ENCODE peak calls at places on chromosomes 7 and 10, in seven cellular contexts. One of them, this sample, is unnamed.

GRCh38 chr7:75533926-75534325 is 41.8 kb downstream of the SPDYE5 start:
- DNase-seq in Panc1: no peak
- DNase-seq in GM12878: no peak
- DNase-seq in uterus: no peak
- DNase-seq in endothelial cell: no peak
- DNase-seq in BJ: no peak
- DNase-seq in lower leg skin: peak; percentile 54
- DNase-seq in this sample: no peak

GRCh38 chr7:120717166-120717565 is 140.8 kb downstream of the TSPAN12 start:
- DNase-seq in Panc1: no peak
- DNase-seq in GM12878: no peak
- DNase-seq in uterus: no peak
- DNase-seq in endothelial cell: no peak
- DNase-seq in BJ: no peak
- DNase-seq in lower leg skin: no peak
- DNase-seq in this sample: no peak

GRCh38 chr10:127935115-127935561 is 28.2 kb downstream of the PTPRE start:
- DNase-seq in Panc1: no peak
- DNase-seq in GM12878: no peak
- DNase-seq in uterus: no peak
- DNase-seq in endothelial cell: no peak
- DNase-seq in BJ: no peak
- DNase-seq in lower leg skin: peak; percentile 61
- DNase-seq in this sample: no peak

GRCh38 chr7:15495170-15495569 is 66.6 kb downstream of the AGMO start:
- DNase-seq in Panc1: no peak
- DNase-seq in GM12878: no peak
- DNase-seq in uterus: no peak
- DNase-seq in endothelial cell: no peak
- DNase-seq in BJ: no peak
- DNase-seq in lower leg skin: no peak
- DNase-seq in this sample: no peak

GRCh38 chr10:78729366-78729765 is 339.4 kb upstream of the ZMIZ1 start:
- DNase-seq in Panc1: no peak
- DNase-seq in GM12878: no peak
- DNase-seq in uterus: no peak
- DNase-seq in endothelial cell: no peak
- DNase-seq in BJ: no peak
- DNase-seq in lower leg skin: peak; percentile 65
- DNase-seq in this sample: no peak

GRCh38 chr7:155192961-155193640 is 104.6 kb upstream of the INSIG1 start:
- DNase-seq in Panc1: no peak
- DNase-seq in GM12878: no peak
- DNase-seq in uterus: no peak
- DNase-seq in endothelial cell: no peak
- DNase-seq in BJ: no peak
- DNase-seq in lower leg skin: peak; percentile 64
- DNase-seq in this sample: no peak

GRCh38 chr10:125882596-125882995 is 1.5 kb upstream of the DHX32 start:
- DNase-seq in Panc1: no peak
- DNase-seq in GM12878: no peak
- DNase-seq in uterus: no peak
- DNase-seq in endothelial cell: no peak
- DNase-seq in BJ: no peak
- DNase-seq in lower leg skin: no peak
- DNase-seq in this sample: peak; percentile 32

GRCh38 chr10:17059197-17059688 is 70.4 kb downstream of the CUBN start:
- DNase-seq in Panc1: no peak
- DNase-seq in GM12878: no peak
- DNase-seq in uterus: no peak
- DNase-seq in endothelial cell: no peak
- DNase-seq in BJ: no peak
- DNase-seq in lower leg skin: no peak
- DNase-seq in this sample: peak; percentile 76

GRCh38 chr7:15554081-15554480 is 7.7 kb downstream of the AGMO start:
- DNase-seq in Panc1: no peak
- DNase-seq in GM12878: no peak
- DNase-seq in uterus: no peak
- DNase-seq in endothelial cell: no peak
- DNase-seq in BJ: no peak
- DNase-seq in lower leg skin: no peak
- DNase-seq in this sample: peak; percentile 22

GRCh38 chr7:74006451-74007259 is 21.3 kb upstream of the ELN start:
- DNase-seq in Panc1: no peak
- DNase-seq in GM12878: no peak
- DNase-seq in uterus: peak; percentile 45
- DNase-seq in endothelial cell: no peak
- DNase-seq in BJ: no peak
- DNase-seq in lower leg skin: no peak
- DNase-seq in this sample: peak; percentile 46

GRCh38 chr10:114631678-114632417 is 26.2 kb downstream of the ABLIM1 start:
- DNase-seq in Panc1: no peak
- DNase-seq in GM12878: no peak
- DNase-seq in uterus: no peak
- DNase-seq in endothelial cell: peak; percentile 43
- DNase-seq in BJ: no peak
- DNase-seq in lower leg skin: peak; percentile 90
- DNase-seq in this sample: no peak

GRCh38 chr10:18582803-18583202 is 68.6 kb downstream of the NSUN6 start:
- DNase-seq in Panc1: no peak
- DNase-seq in GM12878: no peak
- DNase-seq in uterus: no peak
- DNase-seq in endothelial cell: no peak
- DNase-seq in BJ: no peak
- DNase-seq in lower leg skin: no peak
- DNase-seq in this sample: no peak

GRCh38 chr7:83613232-83613631 is 35.7 kb downstream of the SEMA3E start:
- DNase-seq in Panc1: no peak
- DNase-seq in GM12878: no peak
- DNase-seq in uterus: no peak
- DNase-seq in endothelial cell: no peak
- DNase-seq in BJ: no peak
- DNase-seq in lower leg skin: no peak
- DNase-seq in this sample: no peak

GRCh38 chr7:39252916-39253315 is 275.2 kb downstream of the POU6F2 start:
- DNase-seq in Panc1: no peak
- DNase-seq in GM12878: no peak
- DNase-seq in uterus: no peak
- DNase-seq in endothelial cell: no peak
- DNase-seq in BJ: no peak
- DNase-seq in lower leg skin: no peak
- DNase-seq in this sample: peak; percentile 2

GRCh38 chr10:96283756-96284155 is 12.4 kb upstream of the BLNK start:
- DNase-seq in Panc1: no peak
- DNase-seq in GM12878: no peak
- DNase-seq in uterus: no peak
- DNase-seq in endothelial cell: no peak
- DNase-seq in BJ: no peak
- DNase-seq in lower leg skin: no peak
- DNase-seq in this sample: no peak

GRCh38 chr7:1562126-1562525 is 6.1 kb upstream of the TMEM184A start:
- DNase-seq in Panc1: no peak
- DNase-seq in GM12878: no peak
- DNase-seq in uterus: no peak
- DNase-seq in endothelial cell: no peak
- DNase-seq in BJ: no peak
- DNase-seq in lower leg skin: no peak
- DNase-seq in this sample: no peak

GRCh38 chr10:79947787-79948424 is 999 bp downstream of the SFTPD start:
- DNase-seq in Panc1: no peak
- DNase-seq in GM12878: no peak
- DNase-seq in uterus: no peak
- DNase-seq in endothelial cell: no peak
- DNase-seq in BJ: no peak
- DNase-seq in lower leg skin: no peak
- DNase-seq in this sample: no peak

GRCh38 chr7:74479066-74479781 is 25.5 kb downstream of the GTF2IRD1 start:
- DNase-seq in Panc1: no peak
- DNase-seq in GM12878: no peak
- DNase-seq in uterus: peak; percentile 35
- DNase-seq in endothelial cell: no peak
- DNase-seq in BJ: no peak
- DNase-seq in lower leg skin: no peak
- DNase-seq in this sample: no peak

GRCh38 chr7:34117583-34117982 is 212.2 kb downstream of the BMPER start:
- DNase-seq in Panc1: no peak
- DNase-seq in GM12878: no peak
- DNase-seq in uterus: no peak
- DNase-seq in endothelial cell: no peak
- DNase-seq in BJ: no peak
- DNase-seq in lower leg skin: no peak
- DNase-seq in this sample: no peak

GRCh38 chr7:31814187-31814586 is 127.2 kb downstream of the PPP1R17 start:
- DNase-seq in Panc1: no peak
- DNase-seq in GM12878: no peak
- DNase-seq in uterus: no peak
- DNase-seq in endothelial cell: peak; percentile 8
- DNase-seq in BJ: no peak
- DNase-seq in lower leg skin: no peak
- DNase-seq in this sample: peak; percentile 22

GRCh38 chr7:5557920-5558401 is 134.3 kb upstream of the TNRC18 start:
- DNase-seq in Panc1: no peak
- DNase-seq in GM12878: peak; percentile 67
- DNase-seq in uterus: peak; percentile 72
- DNase-seq in endothelial cell: no peak
- DNase-seq in BJ: no peak
- DNase-seq in lower leg skin: peak; percentile 93
- DNase-seq in this sample: no peak

GRCh38 chr7:63925626-63926460 is 72.8 kb upstream of the ZNF722 start:
- DNase-seq in Panc1: peak; percentile 51
- DNase-seq in GM12878: no peak
- DNase-seq in uterus: peak; percentile 93
- DNase-seq in endothelial cell: no peak
- DNase-seq in BJ: peak; percentile 4
- DNase-seq in lower leg skin: no peak
- DNase-seq in this sample: peak; percentile 16

GRCh38 chr10:95500649-95501048 is 60.5 kb downstream of the SORBS1 start:
- DNase-seq in Panc1: no peak
- DNase-seq in GM12878: no peak
- DNase-seq in uterus: no peak
- DNase-seq in endothelial cell: no peak
- DNase-seq in BJ: no peak
- DNase-seq in lower leg skin: no peak
- DNase-seq in this sample: no peak

GRCh38 chr7:81094952-81095351 is 176.1 kb upstream of the SEMA3C start:
- DNase-seq in Panc1: no peak
- DNase-seq in GM12878: no peak
- DNase-seq in uterus: no peak
- DNase-seq in endothelial cell: no peak
- DNase-seq in BJ: no peak
- DNase-seq in lower leg skin: no peak
- DNase-seq in this sample: no peak

GRCh38 chr10:44990302-44990655 is 10.4 kb upstream of the ZNF22 start:
- DNase-seq in Panc1: no peak
- DNase-seq in GM12878: no peak
- DNase-seq in uterus: no peak
- DNase-seq in endothelial cell: peak; percentile 58
- DNase-seq in BJ: no peak
- DNase-seq in lower leg skin: peak; percentile 59
- DNase-seq in this sample: no peak

GRCh38 chr7:105614341-105614840 is 33.1 kb upstream of the EFCAB10 start:
- DNase-seq in Panc1: no peak
- DNase-seq in GM12878: no peak
- DNase-seq in uterus: no peak
- DNase-seq in endothelial cell: no peak
- DNase-seq in BJ: no peak
- DNase-seq in lower leg skin: no peak
- DNase-seq in this sample: no peak
- TF ChIP-seq CTCF in Panc1: no peak
- TF ChIP-seq CTCF in GM12878: no peak
- TF ChIP-seq CTCF in uterus: no peak
- TF ChIP-seq CTCF in endothelial cell: no peak
- TF ChIP-seq CTCF in BJ: no peak
- TF ChIP-seq CTCF in lower leg skin: no peak
- TF ChIP-seq CTCF in this sample: no peak

GRCh38 chr10:69141304-69141703 is 17.3 kb downstream of the VPS26A start:
- DNase-seq in Panc1: no peak
- DNase-seq in GM12878: no peak
- DNase-seq in uterus: no peak
- DNase-seq in endothelial cell: no peak
- DNase-seq in BJ: no peak
- DNase-seq in lower leg skin: no peak
- DNase-seq in this sample: no peak
- TF ChIP-seq CTCF in Panc1: no peak
- TF ChIP-seq CTCF in GM12878: no peak
- TF ChIP-seq CTCF in uterus: no peak
- TF ChIP-seq CTCF in endothelial cell: no peak
- TF ChIP-seq CTCF in BJ: no peak
- TF ChIP-seq CTCF in lower leg skin: no peak
- TF ChIP-seq CTCF in this sample: peak; percentile 5

GRCh38 chr7:150620061-150620460 is 12.1 kb downstream of the GIMAP6 start:
- DNase-seq in Panc1: no peak
- DNase-seq in GM12878: no peak
- DNase-seq in uterus: no peak
- DNase-seq in endothelial cell: no peak
- DNase-seq in BJ: no peak
- DNase-seq in lower leg skin: no peak
- DNase-seq in this sample: no peak
- TF ChIP-seq CTCF in Panc1: no peak
- TF ChIP-seq CTCF in GM12878: no peak
- TF ChIP-seq CTCF in uterus: no peak
- TF ChIP-seq CTCF in endothelial cell: no peak
- TF ChIP-seq CTCF in BJ: no peak
- TF ChIP-seq CTCF in lower leg skin: no peak
- TF ChIP-seq CTCF in this sample: no peak

GRCh38 chr7:25675789-25676474 is 447.6 kb upstream of the NPVF start:
- DNase-seq in Panc1: no peak
- DNase-seq in GM12878: no peak
- DNase-seq in uterus: no peak
- DNase-seq in endothelial cell: no peak
- DNase-seq in BJ: no peak
- DNase-seq in lower leg skin: no peak
- DNase-seq in this sample: no peak

GRCh38 chr7:25669300-25669781 is 441.1 kb upstream of the NPVF start:
- DNase-seq in Panc1: no peak
- DNase-seq in GM12878: no peak
- DNase-seq in uterus: no peak
- DNase-seq in endothelial cell: no peak
- DNase-seq in BJ: no peak
- DNase-seq in lower leg skin: no peak
- DNase-seq in this sample: no peak

GRCh38 chr7:25669954-25670841 is 441.9 kb upstream of the NPVF start:
- DNase-seq in Panc1: no peak
- DNase-seq in GM12878: no peak
- DNase-seq in uterus: peak; percentile 77
- DNase-seq in endothelial cell: no peak
- DNase-seq in BJ: no peak
- DNase-seq in lower leg skin: peak; percentile 87
- DNase-seq in this sample: peak; percentile 3

GRCh38 chr7:25671087-25671486 is 442.8 kb upstream of the NPVF start:
- DNase-seq in Panc1: no peak
- DNase-seq in GM12878: no peak
- DNase-seq in uterus: no peak
- DNase-seq in endothelial cell: no peak
- DNase-seq in BJ: no peak
- DNase-seq in lower leg skin: no peak
- DNase-seq in this sample: no peak

DNA sequence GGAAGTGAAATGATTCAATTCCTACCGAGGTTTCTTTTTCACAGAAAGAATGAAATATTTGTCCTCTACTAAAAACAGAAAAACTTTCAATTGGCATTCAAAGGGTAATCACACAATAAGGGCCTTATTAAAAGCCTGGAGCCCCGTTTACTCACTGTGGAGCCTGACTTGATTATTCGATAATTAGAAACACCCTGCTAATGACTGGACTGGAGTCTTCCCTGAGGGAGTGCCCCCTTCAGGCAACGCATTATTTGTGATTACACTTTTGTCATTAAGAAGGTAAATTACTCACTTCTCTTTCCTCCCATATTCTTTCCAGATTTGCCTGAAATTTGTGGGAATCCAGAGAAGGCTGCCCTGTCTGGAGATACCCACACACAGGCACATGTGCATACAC is 444.2 kb upstream of the NPVF start:
- DNase-seq in Panc1: no peak
- DNase-seq in GM12878: no peak
- DNase-seq in uterus: no peak
- DNase-seq in endothelial cell: no peak
- DNase-seq in BJ: no peak
- DNase-seq in lower leg skin: no peak
- DNase-seq in this sample: no peak
- TF ChIP-seq CTCF in Panc1: no peak
- TF ChIP-seq CTCF in GM12878: no peak
- TF ChIP-seq CTCF in uterus: no peak
- TF ChIP-seq CTCF in endothelial cell: no peak
- TF ChIP-seq CTCF in BJ: no peak
- TF ChIP-seq CTCF in lower leg skin: no peak
- TF ChIP-seq CTCF in this sample: no peak